ENCODE peak calls at places on chromosomes 12 and 14, in five cellular contexts. I, M, T, D and N are unnamed samples. For H3K4me1, the result is how much of the 10 kb centered on the place peaks cover.

GRCh38 chr14:91870001-91870400 is 2.7 kb upstream of the TC2N start:
- DNase-seq in I (no peak), M (no peak), T (no peak), D (no peak), N (peak)

GRCh38 chr12:28446031-28446430 is 255.8 kb downstream of the CCDC91 start:
- DNase-seq in I (no peak), M (peak), T (no peak), D (no peak), N (no peak)

GRCh38 chr12:79858518-79858917 is 76.4 kb downstream of the PPP1R12A start:
- DNase-seq in I (no peak), M (peak), T (no peak), D (no peak), N (no peak)

GRCh38 chr12:12180136-12180535 is 86.7 kb downstream of the LRP6 start:
- DNase-seq in I (no peak), M (peak), T (no peak), D (no peak), N (no peak)

GRCh38 chr12:34297126-34297789 is 275.0 kb downstream of the ALG10 start:
- DNase-seq in I (no peak), M (no peak), T (no peak), D (no peak), N (no peak)

GRCh38 chr14:71142375-71143038 is 235.2 kb downstream of the PCNX1 start:
- DNase-seq in I (no peak), M (peak), T (peak), D (no peak), N (peak)

GRCh38 chr12:27595231-27595642 is 71.2 kb downstream of the PPFIBP1 start:
- DNase-seq in I (no peak), M (peak), T (no peak), D (no peak), N (no peak)

GRCh38 chr12:108854055-108854452 is 3.3 kb downstream of the SSH1 start:
- DNase-seq in I (no peak), M (peak), T (no peak), D (no peak), N (peak)

GRCh38 chr12:14185441-14186192 is 179.9 kb upstream of the ATF7IP start:
- DNase-seq in I (peak), M (peak), T (peak), D (peak), N (peak)

GRCh38 chr12:110689601-110690430 is 901 bp upstream of the HVCN1 start:
- DNase-seq in I (no peak), M (peak), T (peak), D (peak), N (no peak)

GRCh38 chr12:78018939-78019338 is 188.2 kb downstream of the NAV3 start:
- DNase-seq in I (no peak), M (no peak), T (no peak), D (no peak), N (no peak)

GRCh38 chr14:23483216-23483854 is 13.8 kb downstream of the NGDN start:
- DNase-seq in I (no peak), M (peak), T (peak), D (peak), N (no peak)

GRCh38 chr12:24073170-24073810 is 123.8 kb upstream of the SOX5 start:
- DNase-seq in I (no peak), M (no peak), T (no peak), D (no peak), N (no peak)

GRCh38 chr12:20513189-20513588 is 144.9 kb downstream of the PDE3A start:
- DNase-seq in I (no peak), M (no peak), T (no peak), D (no peak), N (no peak)

GRCh38 chr12:113946175-113946574 is 19.9 kb downstream of the RBM19 start:
- DNase-seq in I (no peak), M (no peak), T (no peak), D (no peak), N (no peak)

GRCh38 chr14:100443643-100444042 is 120.5 kb downstream of the SLC25A47 start:
- DNase-seq in I (no peak), M (peak), T (no peak), D (no peak), N (no peak)

GRCh38 chr12:69985656-69986055 is 160.6 kb downstream of the MYRFL start:
- DNase-seq in I (peak), M (no peak), T (peak), D (peak), N (no peak)

GRCh38 chr14:106508216-106508615 is 981.8 kb downstream of the TMEM121 start:
- DNase-seq in I (no peak), M (no peak), T (no peak), D (no peak), N (no peak)

GRCh38 chr12:127677537-127678131 is 589.3 kb upstream of the TMEM132C start:
- DNase-seq in I (no peak), M (peak), T (peak), D (peak), N (peak)

GRCh38 chr12:79934309-79935020 is 432 bp downstream of the PPP1R12A start:
- DNase-seq in I (no peak), M (peak), T (peak), D (peak), N (no peak)

GRCh38 chr14:83559721-83560120 is 1970.2 kb upstream of the FLRT2 start:
- DNase-seq in I (no peak), M (peak), T (no peak), D (no peak), N (no peak)

DNA sequence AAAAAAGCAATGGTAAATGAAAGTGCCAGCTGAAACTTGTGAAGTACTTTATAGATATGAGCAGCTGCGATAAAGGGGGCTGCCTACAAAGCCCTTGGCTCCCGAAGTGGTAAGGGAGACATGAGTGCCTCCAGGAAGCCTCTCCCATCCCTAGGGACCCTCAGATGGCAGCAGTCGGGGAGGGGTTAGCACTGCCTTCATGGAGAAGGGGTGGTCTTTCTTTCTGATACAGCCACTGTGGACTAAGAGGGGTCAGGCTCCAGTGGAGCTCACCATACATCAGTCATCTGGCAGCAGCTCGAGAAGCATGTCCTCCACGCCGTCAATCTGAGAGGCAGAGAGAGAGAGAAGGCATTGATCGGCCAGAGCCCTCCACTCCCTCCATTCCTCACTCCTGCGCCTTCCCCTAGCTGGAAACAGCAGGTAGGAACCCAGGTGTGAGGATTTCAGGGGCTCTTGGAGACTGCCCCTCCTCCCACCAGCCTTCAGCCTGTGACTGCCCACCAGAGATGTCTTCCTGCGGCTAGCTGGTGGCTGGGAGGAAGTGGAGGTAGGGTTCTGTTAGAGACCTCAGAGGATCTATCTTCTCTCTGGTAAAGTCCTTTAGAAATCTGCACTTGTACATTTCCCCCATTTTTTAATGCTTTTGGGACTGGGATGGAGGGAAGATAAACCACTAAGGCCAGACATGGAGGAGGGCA is 2.3 kb downstream of the TCL1A start:
- DNase-seq in I (no peak), M (no peak), T (peak), D (no peak), N (no peak)
- H3K4me1 ChIP-seq in I (under half), M (under half), T (half or more), D (under half), N (under half)

DNA sequence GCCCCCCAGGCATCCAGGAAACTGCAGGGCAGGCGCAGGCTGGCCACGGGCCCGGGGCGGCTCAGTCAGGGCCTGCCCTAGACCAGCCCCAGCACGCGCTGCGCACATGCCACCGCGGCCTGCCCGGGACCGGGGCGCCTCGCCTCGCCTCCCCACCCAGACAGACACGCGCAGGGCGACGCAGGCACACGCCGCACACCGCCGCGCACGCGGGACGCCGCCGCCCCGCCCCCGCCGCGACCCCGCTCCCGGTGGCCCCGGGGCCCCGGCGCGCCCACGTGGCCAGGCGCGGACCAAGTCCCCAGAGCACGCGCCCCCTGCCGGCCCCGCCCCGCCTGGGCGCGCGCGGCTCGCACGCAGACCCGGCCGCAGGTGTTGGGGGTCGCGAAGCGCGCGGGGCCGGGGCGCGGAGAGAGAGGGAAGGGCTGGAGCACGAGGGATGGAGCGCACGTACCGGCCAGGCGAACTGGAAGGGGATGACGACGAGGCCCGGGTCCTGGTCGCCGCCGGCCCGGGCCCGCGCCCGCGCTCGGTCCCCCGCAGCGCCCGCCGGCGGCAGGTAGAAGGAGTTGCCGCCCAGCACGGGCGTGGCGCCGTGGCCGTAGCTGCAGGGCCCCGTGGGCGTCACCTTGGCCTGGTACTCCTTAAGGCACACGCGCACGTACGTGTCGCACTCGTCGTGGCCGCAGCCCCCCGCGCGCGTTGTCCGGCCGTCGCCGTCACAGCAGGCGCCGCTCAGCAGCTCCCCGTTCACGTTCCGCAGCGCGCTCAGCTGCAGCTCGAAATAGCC is 1.1 kb downstream of the JAG2 start:
- DNase-seq in I (no peak), M (no peak), T (no peak), D (peak), N (peak)
- H3K27ac ChIP-seq in I (peak), M (no peak), T (no peak), D (no peak), N (no peak)

GRCh38 chr12:124555168-124555928 is 12.1 kb downstream of the NCOR2 start:
- DNase-seq in I (no peak), M (no peak), T (no peak), D (no peak), N (no peak)
- H3K4me1 ChIP-seq in I (under half), M (under half), T (under half), D (under half), N (under half)

GRCh38 chr12:6921996-6922935 is 5.5 kb upstream of the ATN1 start:
- DNase-seq in I (no peak), M (no peak), T (peak), D (no peak), N (peak)
- H3K27ac ChIP-seq in I (no peak), M (no peak), T (peak), D (no peak), N (no peak)

DNA sequence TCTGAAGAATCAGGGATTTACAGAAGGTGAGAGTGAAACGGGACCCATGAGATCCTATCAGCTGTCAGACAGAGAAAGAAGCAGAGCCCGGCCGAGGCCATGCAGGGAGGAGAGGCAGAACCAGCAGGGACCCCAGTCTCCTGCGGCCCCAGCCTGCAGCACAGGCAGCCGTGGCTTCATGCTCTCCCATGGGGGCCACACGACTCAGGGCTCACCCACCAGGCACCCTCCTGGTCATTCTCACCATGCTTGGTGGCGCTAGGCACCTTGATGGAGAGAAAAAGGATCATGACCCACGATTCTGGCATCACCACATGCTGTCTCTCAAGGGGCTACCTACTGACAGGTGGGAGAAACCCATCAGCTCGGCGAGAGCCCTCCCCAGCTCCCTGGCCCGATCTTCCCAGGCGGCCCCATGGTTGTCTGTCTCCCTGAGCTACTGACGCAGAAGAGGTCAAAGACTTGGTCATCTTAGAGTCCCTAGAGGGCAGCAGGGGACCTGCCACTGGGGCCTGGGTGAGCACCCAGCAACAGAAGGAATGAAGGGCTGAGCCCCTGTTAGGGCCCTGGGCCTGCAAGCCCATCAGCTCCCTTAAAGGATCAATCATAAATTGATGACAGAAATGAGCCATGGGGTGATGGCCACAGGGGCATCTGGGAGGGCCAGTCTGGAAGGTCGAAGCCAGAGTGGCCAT is 58.0 kb downstream of the ITPK1 start:
- DNase-seq in I (no peak), M (no peak), T (no peak), D (no peak), N (no peak)
- H3K4me1 ChIP-seq in I (under half), M (under half), T (under half), D (under half), N (under half)

DNA sequence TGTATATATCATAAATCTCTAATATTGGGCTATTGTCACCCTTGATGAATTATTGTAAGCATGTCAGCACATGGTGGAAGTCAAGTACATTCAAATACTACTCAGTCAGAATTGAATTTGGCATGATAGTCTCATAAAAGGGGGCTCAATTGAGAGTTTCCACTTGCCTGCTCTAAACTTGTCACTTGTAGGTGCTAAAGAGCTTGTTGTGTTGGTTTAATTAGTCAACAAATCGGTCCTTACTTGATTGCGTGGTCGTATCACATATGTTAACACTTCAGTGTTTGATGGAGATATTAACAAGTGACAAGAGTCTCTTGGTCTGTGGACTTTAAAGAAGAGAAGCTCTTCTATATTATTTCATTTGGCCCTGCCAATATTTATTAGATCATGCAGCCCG is 81.1 kb downstream of the NKX2-1 start:
- DNase-seq in I (no peak), M (no peak), T (no peak), D (no peak), N (no peak)
- H3K27ac ChIP-seq in I (no peak), M (no peak), T (no peak), D (no peak), N (no peak)